ENCODE peak calls at places on chromosome 3, in nine cellular contexts. M is Peyer's patch; W is activated CD4-positive, alpha-beta T cell treated with anti-CD3 and anti-CD28 coated beads, Interleukin-2, amount 50 U/mL, for 1 hour; V is non-pigmented ciliary epithelial cell; F is Right ventricle myocardium superior; Q is pancreas; Z is stromal cell of bone marrow; T is lower leg skin; S is stimulated activated CD4-positive, alpha-beta T cell treated with anti-CD3 and anti-CD28 coated beads, TNF-alpha, amount 100 ng/mL, for 4 hours. D is an unnamed sample.

GRCh38 chr3:131216340-131216739 is 165.2 kb upstream of the NUDT16 start:
- DNase-seq in V (no peak), M (no peak), Z (no peak), Q (no peak), F (no peak), S (no peak), T (no peak), W (no peak), D (no peak)

GRCh38 chr3:16118396-16118795 is 56.1 kb upstream of the GALNT15 start:
- DNase-seq in F (no peak), M (no peak), Z (no peak), W (no peak), V (no peak), Q (no peak), T (no peak), S (no peak), D (no peak)

GRCh38 chr3:13022348-13023250 is 50.6 kb downstream of the IQSEC1 start:
- DNase-seq in V (no peak), W (no peak), F (peak), M (peak), T (no peak), Z (peak), Q (no peak), S (no peak), D (peak)

GRCh38 chr3:142817356-142817755 is 71.5 kb downstream of the PCOLCE2 start:
- DNase-seq in Z (no peak), V (no peak), S (no peak), W (no peak), Q (no peak), M (no peak), T (no peak), F (no peak), D (no peak)

GRCh38 chr3:31567036-31567435 is 34.3 kb downstream of the STT3B start:
- DNase-seq in Z (no peak), M (peak), T (no peak), Q (no peak), F (no peak), S (no peak), W (no peak), V (no peak), D (no peak)

GRCh38 chr3:122519693-122520092 is 5.0 kb upstream of the KPNA1 start:
- DNase-seq in F (no peak), T (no peak), Q (no peak), M (no peak), W (no peak), V (no peak), S (no peak), Z (no peak), D (no peak)

GRCh38 chr3:148718982-148719862 is 21.5 kb downstream of the AGTR1 start:
- DNase-seq in Z (no peak), F (no peak), S (no peak), M (no peak), T (no peak), W (no peak), V (no peak), Q (no peak), D (no peak)

GRCh38 chr3:166187237-166187636 is 350.0 kb upstream of the BCHE start:
- DNase-seq in M (no peak), V (no peak), W (no peak), T (no peak), Z (no peak), Q (no peak), F (no peak), S (no peak), D (no peak)

GRCh38 chr3:187841552-187841951 is 96.3 kb upstream of the BCL6 start:
- DNase-seq in W (no peak), Q (no peak), F (no peak), S (no peak), Z (no peak), V (no peak), M (no peak), T (no peak), D (no peak)

GRCh38 chr3:104909721-104910120 is 457.0 kb upstream of the ALCAM start:
- DNase-seq in T (no peak), V (no peak), S (no peak), F (no peak), M (no peak), W (no peak), Z (no peak), Q (no peak), D (no peak)